ENCODE peak calls at places on chromosomes 1 and 21, in seven cellular contexts. One of them, this sample, is unnamed.

GRCh38 chr21:31343680-31344480 is at the start of gene TIAM1:
- DNase-seq in H1: peak; percentile 38
- DNase-seq in HepG2: no peak
- DNase-seq in GM12878: no peak
- DNase-seq in ovary: no peak
- DNase-seq in testis: peak; percentile 72
- DNase-seq in IMR-90: peak; percentile 66
- DNase-seq in this sample: no peak

GRCh38 chr21:42061195-42061865 is 9.8 kb upstream of the UMODL1 start:
- DNase-seq in H1: no peak
- DNase-seq in HepG2: no peak
- DNase-seq in GM12878: peak; percentile 81
- DNase-seq in ovary: no peak
- DNase-seq in testis: no peak
- DNase-seq in IMR-90: no peak
- DNase-seq in this sample: no peak

GRCh38 chr1:66951513-66951912 is 26.7 kb downstream of the MIER1 start:
- DNase-seq in H1: no peak
- DNase-seq in HepG2: no peak
- DNase-seq in GM12878: no peak
- DNase-seq in ovary: no peak
- DNase-seq in testis: no peak
- DNase-seq in IMR-90: peak; percentile 90
- DNase-seq in this sample: no peak

GRCh38 chr1:66088787-66089186 is 296.1 kb downstream of the PDE4B start:
- DNase-seq in H1: no peak
- DNase-seq in HepG2: no peak
- DNase-seq in GM12878: no peak
- DNase-seq in ovary: no peak
- DNase-seq in testis: no peak
- DNase-seq in IMR-90: no peak
- DNase-seq in this sample: no peak

GRCh38 chr1:92705456-92705855 is 79.5 kb downstream of the EVI5 start:
- DNase-seq in H1: no peak
- DNase-seq in HepG2: no peak
- DNase-seq in GM12878: no peak
- DNase-seq in ovary: no peak
- DNase-seq in testis: no peak
- DNase-seq in IMR-90: peak; percentile 67
- DNase-seq in this sample: no peak

GRCh38 chr1:214454619-214455396 is 96.6 kb downstream of the PTPN14 start:
- DNase-seq in H1: no peak
- DNase-seq in HepG2: no peak
- DNase-seq in GM12878: no peak
- DNase-seq in ovary: no peak
- DNase-seq in testis: no peak
- DNase-seq in IMR-90: peak; percentile 91
- DNase-seq in this sample: no peak

GRCh38 chr1:39261712-39262221 is 57.3 kb downstream of the MACF1 start:
- DNase-seq in H1: no peak
- DNase-seq in HepG2: no peak
- DNase-seq in GM12878: no peak
- DNase-seq in ovary: no peak
- DNase-seq in testis: no peak
- DNase-seq in IMR-90: peak; percentile 80
- DNase-seq in this sample: no peak

GRCh38 chr1:170929835-170930554 is 5.3 kb upstream of the MROH9 start:
- DNase-seq in H1: peak; percentile 29
- DNase-seq in HepG2: peak; percentile 44
- DNase-seq in GM12878: peak; percentile 11
- DNase-seq in ovary: peak; percentile 16
- DNase-seq in testis: peak; percentile 40
- DNase-seq in IMR-90: peak; percentile 66
- DNase-seq in this sample: peak; percentile 20

GRCh38 chr1:66446261-66447001 is 87.5 kb upstream of the SGIP1 start:
- DNase-seq in H1: no peak
- DNase-seq in HepG2: peak; percentile 47
- DNase-seq in GM12878: peak; percentile 63
- DNase-seq in ovary: no peak
- DNase-seq in testis: peak; percentile 30
- DNase-seq in IMR-90: peak; percentile 76
- DNase-seq in this sample: peak; percentile 23

GRCh38 chr1:117685936-117686806 is 80.3 kb downstream of the TENT5C start:
- DNase-seq in H1: no peak
- DNase-seq in HepG2: no peak
- DNase-seq in GM12878: no peak
- DNase-seq in ovary: no peak
- DNase-seq in testis: no peak
- DNase-seq in IMR-90: no peak
- DNase-seq in this sample: no peak

GRCh38 chr1:26285366-26286063 is 5.6 kb downstream of the SH3BGRL3 start:
- DNase-seq in H1: no peak
- DNase-seq in HepG2: peak; percentile 73
- DNase-seq in GM12878: no peak
- DNase-seq in ovary: no peak
- DNase-seq in testis: no peak
- DNase-seq in IMR-90: no peak
- DNase-seq in this sample: no peak

GRCh38 chr1:151130837-151131586 is 15.4 kb downstream of the SEMA6C start:
- DNase-seq in H1: peak; percentile 87
- DNase-seq in HepG2: no peak
- DNase-seq in GM12878: peak; percentile 39
- DNase-seq in ovary: peak; percentile 92
- DNase-seq in testis: peak; percentile 93
- DNase-seq in IMR-90: peak; percentile 32
- DNase-seq in this sample: peak; percentile 93

GRCh38 chr1:82792151-82792550 is 991.4 kb downstream of the ADGRL2 start:
- DNase-seq in H1: no peak
- DNase-seq in HepG2: no peak
- DNase-seq in GM12878: no peak
- DNase-seq in ovary: no peak
- DNase-seq in testis: no peak
- DNase-seq in IMR-90: no peak
- DNase-seq in this sample: no peak

DNA sequence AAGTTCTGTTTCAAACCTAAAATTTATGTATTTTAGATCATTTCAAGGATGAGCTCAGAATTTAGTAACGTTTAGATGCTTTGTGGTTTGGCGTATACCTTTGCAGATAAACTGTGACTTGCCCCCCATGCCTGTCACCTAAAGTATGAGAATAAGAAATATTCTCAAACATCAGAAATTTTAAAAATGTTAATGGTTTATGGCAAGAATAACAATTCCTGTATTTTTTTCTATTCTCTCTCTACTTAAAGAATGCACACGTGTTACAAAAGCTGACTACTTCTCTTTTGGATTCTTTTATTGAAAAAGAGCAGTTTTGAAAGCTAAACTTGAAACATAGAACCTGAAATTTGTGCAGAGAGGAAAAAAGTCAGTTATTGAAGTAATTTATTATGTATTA is 3.9 kb downstream of the NFIA start:
- DNase-seq in H1: no peak
- DNase-seq in HepG2: no peak
- DNase-seq in GM12878: no peak
- DNase-seq in ovary: no peak
- DNase-seq in testis: no peak
- DNase-seq in IMR-90: no peak
- DNase-seq in this sample: no peak
- H3K27ac ChIP-seq in H1: no peak overlapping the region
- H3K27ac ChIP-seq in HepG2: peak overlapping the region; percentile 34
- H3K27ac ChIP-seq in GM12878: no peak overlapping the region
- H3K27ac ChIP-seq in ovary: no peak overlapping the region
- H3K27ac ChIP-seq in testis: peak overlapping the region; percentile 52
- H3K27ac ChIP-seq in IMR-90: no peak overlapping the region
- H3K27ac ChIP-seq in this sample: peak overlapping the region; percentile 33

DNA sequence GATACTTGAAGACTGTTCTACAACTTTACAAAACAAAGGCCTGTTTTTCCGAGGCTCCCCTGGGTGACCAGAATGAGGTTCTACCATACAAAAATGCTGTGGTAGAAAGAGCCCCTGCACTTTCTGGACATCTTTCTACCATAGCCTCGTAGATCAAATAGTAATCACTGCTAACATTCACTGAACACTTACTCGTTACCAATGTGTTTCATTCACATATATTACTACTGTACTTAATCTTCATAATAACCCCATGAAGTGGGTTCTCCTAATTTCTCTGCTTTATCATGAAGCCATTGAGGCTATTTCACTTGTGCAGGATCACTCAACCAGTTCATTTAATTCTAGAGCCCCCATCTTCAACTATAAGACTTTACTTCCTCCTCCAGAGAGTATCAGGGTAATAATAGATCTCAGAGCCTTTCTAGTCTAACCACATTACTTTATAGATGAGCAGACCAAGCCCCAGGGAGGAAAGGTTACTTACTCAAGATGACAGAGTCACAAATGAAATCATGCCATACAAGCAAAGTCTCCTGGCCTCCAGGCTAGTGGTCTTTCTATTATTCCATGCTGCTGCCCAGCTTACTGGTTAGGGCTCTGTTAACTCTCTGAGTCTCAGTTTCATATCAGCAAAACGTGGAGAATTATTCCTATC is 46.7 kb upstream of the OSBPL9 start:
- DNase-seq in H1: no peak
- DNase-seq in HepG2: no peak
- DNase-seq in GM12878: no peak
- DNase-seq in ovary: no peak
- DNase-seq in testis: no peak
- DNase-seq in IMR-90: no peak
- DNase-seq in this sample: no peak
- H3K4me3 ChIP-seq in H1: no peak overlapping the region
- H3K4me3 ChIP-seq in HepG2: no peak overlapping the region
- H3K4me3 ChIP-seq in GM12878: peak overlapping the region; percentile 17
- H3K4me3 ChIP-seq in ovary: no peak overlapping the region
- H3K4me3 ChIP-seq in testis: no peak overlapping the region
- H3K4me3 ChIP-seq in IMR-90: no peak overlapping the region
- H3K4me3 ChIP-seq in this sample: no peak overlapping the region

GRCh38 chr1:9293241-9293511 is 482 bp downstream of the SPSB1 start:
- DNase-seq in H1: no peak
- DNase-seq in HepG2: no peak
- DNase-seq in GM12878: no peak
- DNase-seq in ovary: no peak
- DNase-seq in testis: no peak
- DNase-seq in IMR-90: no peak
- DNase-seq in this sample: no peak

GRCh38 chr1:9293512-9294439 is 1.1 kb downstream of the SPSB1 start:
- DNase-seq in H1: no peak
- DNase-seq in HepG2: no peak
- DNase-seq in GM12878: no peak
- DNase-seq in ovary: no peak
- DNase-seq in testis: no peak
- DNase-seq in IMR-90: peak; percentile 48
- DNase-seq in this sample: no peak

GRCh38 chr1:9294440-9294773 is 1.7 kb downstream of the SPSB1 start:
- DNase-seq in H1: no peak
- DNase-seq in HepG2: peak; percentile 34
- DNase-seq in GM12878: no peak
- DNase-seq in ovary: no peak
- DNase-seq in testis: no peak
- DNase-seq in IMR-90: peak; percentile 96
- DNase-seq in this sample: peak; percentile 52

GRCh38 chr1:9291914-9292360 is 757 bp upstream of the SPSB1 start:
- DNase-seq in H1: no peak
- DNase-seq in HepG2: peak; percentile 58
- DNase-seq in GM12878: no peak
- DNase-seq in ovary: peak; percentile 70
- DNase-seq in testis: peak; percentile 75
- DNase-seq in IMR-90: peak; percentile 75
- DNase-seq in this sample: peak; percentile 68

DNA sequence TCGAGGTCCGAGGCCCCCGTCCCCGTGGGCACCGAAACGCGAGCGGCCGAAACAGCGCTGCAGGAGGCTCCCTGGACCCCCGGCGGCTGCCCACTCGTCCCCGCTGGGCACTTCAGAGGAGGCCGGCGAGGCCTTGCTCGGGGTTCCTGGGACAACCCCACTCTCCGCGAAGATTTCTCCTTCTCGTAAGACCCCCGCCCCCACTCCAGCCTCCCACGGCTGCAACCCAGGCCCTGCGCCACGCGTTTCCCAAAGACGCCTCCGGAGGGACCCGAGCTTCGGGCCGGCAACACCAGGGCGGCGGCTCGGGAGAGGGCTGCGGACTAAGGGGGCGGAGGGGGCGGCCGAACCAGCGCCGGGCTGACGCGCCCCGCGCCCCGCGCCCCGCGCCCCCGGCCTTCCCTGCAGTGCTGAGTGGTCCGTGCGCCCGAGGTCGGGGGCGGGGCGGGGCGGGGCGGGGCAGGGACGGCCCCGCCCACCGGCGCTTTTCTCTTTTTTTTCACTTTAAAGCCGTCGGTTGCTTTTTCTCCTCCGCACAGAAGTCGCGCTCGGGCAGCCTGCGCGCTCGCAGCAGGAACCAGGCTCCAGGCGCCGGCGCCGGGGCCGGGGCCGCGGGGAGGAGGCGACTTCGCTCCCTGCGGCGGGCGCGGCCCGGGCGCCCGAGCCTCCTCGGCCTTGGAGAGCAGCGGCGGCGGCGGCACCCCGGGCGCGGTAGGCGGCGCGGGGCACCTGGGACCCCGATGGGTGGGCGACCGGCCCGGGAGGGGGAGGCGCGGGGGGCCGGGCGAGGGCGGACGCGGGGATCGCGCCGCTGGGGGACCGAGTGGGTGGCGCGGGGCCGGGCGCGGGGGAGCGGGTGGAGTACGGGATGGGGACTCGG is at the start of gene SPSB1:
- DNase-seq in H1: no peak
- DNase-seq in HepG2: peak; percentile 44
- DNase-seq in GM12878: no peak
- DNase-seq in ovary: peak; percentile 83
- DNase-seq in testis: peak; percentile 86
- DNase-seq in IMR-90: peak; percentile 78
- DNase-seq in this sample: peak; percentile 81
- TF ChIP-seq POLR2A in H1: peak; percentile 66
- TF ChIP-seq POLR2A in HepG2: peak; percentile 72
- TF ChIP-seq POLR2A in GM12878: peak; percentile 76
- TF ChIP-seq POLR2A in ovary: peak; percentile 74
- TF ChIP-seq POLR2A in testis: peak; percentile 60
- TF ChIP-seq POLR2A in IMR-90: peak; percentile 98
- TF ChIP-seq POLR2A in this sample: peak; percentile 92

DNA sequence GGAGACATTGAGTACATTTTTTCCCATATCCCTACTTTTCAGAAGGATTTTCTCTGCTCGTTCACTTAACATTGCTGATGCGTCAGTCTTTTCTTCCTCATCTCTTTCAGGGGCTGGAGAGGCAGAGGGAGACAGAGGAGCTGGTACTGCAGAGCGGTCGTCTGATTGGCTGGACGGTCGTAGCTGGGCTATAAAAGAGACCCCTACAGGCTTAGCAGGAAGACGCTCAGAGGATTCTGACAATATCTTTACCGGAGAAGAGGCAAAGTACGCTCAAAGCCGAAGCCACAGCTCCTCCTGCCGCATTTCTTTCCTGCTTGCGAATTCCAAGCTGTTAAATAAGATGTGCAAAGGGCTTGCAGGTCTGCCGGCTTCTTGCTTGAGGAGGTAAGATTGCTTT is at the start of gene RGS4:
- DNase-seq in H1: peak; percentile 81
- DNase-seq in HepG2: peak; percentile 21
- DNase-seq in GM12878: no peak
- DNase-seq in ovary: peak; percentile 40
- DNase-seq in testis: peak; percentile 81
- DNase-seq in IMR-90: peak; percentile 98
- DNase-seq in this sample: peak; percentile 49
- H3K27ac ChIP-seq in H1: no peak within 1 kb of the TSS
- H3K27ac ChIP-seq in HepG2: no peak within 1 kb of the TSS
- H3K27ac ChIP-seq in GM12878: no peak within 1 kb of the TSS
- H3K27ac ChIP-seq in ovary: no peak within 1 kb of the TSS
- H3K27ac ChIP-seq in testis: no peak within 1 kb of the TSS
- H3K27ac ChIP-seq in IMR-90: no peak within 1 kb of the TSS
- H3K27ac ChIP-seq in this sample: no peak within 1 kb of the TSS